ENCODE peak calls at places on chromosomes 13 and 19, in five cellular contexts. I is Ammon's horn; M is EH; T is CD4-positive, CD25-positive, alpha-beta regulatory T cell; A is HuH-7.5. H is an unnamed sample.

GRCh38 chr13:111046590-111047141 is 68.4 kb upstream of the ARHGEF7 start:
- DNase-seq in I (no peak), M (peak), A (no peak), T (no peak), H (no peak)

GRCh38 chr19:39409886-39410619 is 2.4 kb upstream of the PLEKHG2 start:
- DNase-seq in T (peak), M (peak), I (peak), A (peak), H (peak)

GRCh38 chr13:51262501-51263211 is 40.5 kb downstream of the FAM124A start:
- DNase-seq in A (no peak), I (no peak), M (no peak), T (no peak), H (no peak)

GRCh38 chr19:31666126-31666525 is 316.9 kb upstream of the TSHZ3 start:
- DNase-seq in M (no peak), T (no peak), I (no peak), A (no peak), H (no peak)

GRCh38 chr19:46495789-46496099 is at the start of gene PNMA8B:
- DNase-seq in A (no peak), M (no peak), T (peak), I (peak), H (peak)

GRCh38 chr13:34678154-34678553 is 263.9 kb upstream of the NBEA start:
- DNase-seq in I (no peak), M (peak), T (no peak), A (no peak), H (no peak)

GRCh38 chr13:103640617-103641016 is 574.4 kb upstream of the SLC10A2 start:
- DNase-seq in A (no peak), I (no peak), M (no peak), T (no peak), H (no peak)

GRCh38 chr13:51729853-51730553 is 74.0 kb downstream of the DHRS12 start:
- DNase-seq in T (no peak), M (peak), A (no peak), I (no peak), H (no peak)

GRCh38 chr13:20873348-20873747 is 29.2 kb downstream of the XPO4 start:
- DNase-seq in M (peak), A (no peak), T (no peak), I (no peak), H (no peak)

GRCh38 chr19:4323692-4324091 is 14.9 kb downstream of the STAP2 start:
- DNase-seq in A (no peak), T (no peak), I (no peak), M (no peak), H (no peak)

GRCh38 chr19:1472227-1473055 is 6.6 kb downstream of the C19orf25 start:
- DNase-seq in T (no peak), A (no peak), M (no peak), I (no peak), H (no peak)

GRCh38 chr19:5434970-5435641 is 20.1 kb upstream of the ZNRF4 start:
- DNase-seq in M (peak), I (peak), T (no peak), A (no peak), H (no peak)

GRCh38 chr19:50932690-50933083 is 20.2 kb downstream of the KLK5 start:
- DNase-seq in M (no peak), A (no peak), I (no peak), T (no peak), H (no peak)

GRCh38 chr19:54462072-54462712 is 1.4 kb downstream of the LENG9 start:
- DNase-seq in M (peak), T (no peak), A (no peak), I (no peak), H (peak)

GRCh38 chr13:24052547-24052981 is 108.0 kb upstream of the SPATA13 start:
- DNase-seq in I (no peak), M (peak), A (no peak), T (no peak), H (no peak)

GRCh38 chr13:85665286-85665685 is 133.9 kb downstream of the SLITRK6 start:
- DNase-seq in A (no peak), T (no peak), I (no peak), M (peak), H (no peak)

GRCh38 chr13:65595881-65596280 is 1634.3 kb downstream of the PCDH9 start:
- DNase-seq in M (peak), I (no peak), T (no peak), A (no peak), H (no peak)

GRCh38 chr19:34317311-34317927 is 47.6 kb upstream of the GPI start:
- DNase-seq in M (no peak), T (peak), A (no peak), I (no peak), H (peak)

GRCh38 chr19:57552432-57552831 is 7.2 kb downstream of the ZNF550 start:
- DNase-seq in I (no peak), T (no peak), M (no peak), A (no peak), H (no peak)

GRCh38 chr13:41177616-41178015 is 16.8 kb downstream of the KBTBD7 start:
- DNase-seq in M (no peak), T (no peak), I (no peak), A (no peak), H (no peak)

GRCh38 chr13:93309886-93310520 is 83.4 kb downstream of the GPC6 start:
- DNase-seq in I (no peak), A (no peak), M (peak), T (no peak), H (no peak)

GRCh38 chr13:25687622-25688225 is 315.9 kb downstream of the ATP8A2 start:
- DNase-seq in I (no peak), M (no peak), T (no peak), A (no peak), H (peak)

GRCh38 chr19:35879770-35880317 is 11.5 kb downstream of the APLP1 start:
- DNase-seq in A (peak), M (peak), I (peak), T (peak), H (peak)

GRCh38 chr19:33022472-33023116 is 42.1 kb downstream of the RHPN2 start:
- DNase-seq in T (no peak), A (no peak), I (no peak), M (no peak), H (no peak)

H was measured in colonic mucosa.